ENCODE peak calls at places on chromosome 3, in ten cellular contexts. F is H54, B is ELF-1, Z is suprapubic skin, J is GM04504, O is NCI-H1105, W is GM03348, Y is HFF-Myc, L is iris pigment epithelial cell, K is RPMI7951. G is an unnamed sample.

GRCh38 chr3:144466114-144466513 is 494.5 kb downstream of the DIPK2A start:
- DNase-seq in F (no peak), B (no peak), Z (no peak), J (no peak), O (no peak), W (no peak), Y (no peak), L (no peak), K (no peak), G (no peak)

GRCh38 chr3:16511561-16512434 is 1.7 kb downstream of the RFTN1 start:
- DNase-seq in F (peak), B (no peak), Z (peak), J (peak), O (no peak), W (peak), Y (no peak), L (peak), K (peak), G (peak)

GRCh38 chr3:183810643-183811594 is 14.5 kb downstream of the MAP6D1 start:
- DNase-seq in F (no peak), B (no peak), Z (peak), J (no peak), O (no peak), W (no peak), Y (no peak), L (no peak), K (no peak), G (no peak)

GRCh38 chr3:140686128-140686527 is 8.3 kb downstream of the TRIM42 start:
- DNase-seq in F (no peak), B (no peak), Z (no peak), J (no peak), O (no peak), W (no peak), Y (no peak), L (no peak), K (no peak), G (no peak)

GRCh38 chr3:151686257-151686656 is 47.5 kb upstream of the AADACL2 start:
- DNase-seq in F (no peak), B (no peak), Z (no peak), J (no peak), O (no peak), W (no peak), Y (no peak), L (no peak), K (peak), G (no peak)

GRCh38 chr3:4060064-4060463 is 243.1 kb upstream of the SETMAR start:
- DNase-seq in F (peak), B (no peak), Z (no peak), J (no peak), O (no peak), W (no peak), Y (no peak), L (peak), K (no peak), G (no peak)

GRCh38 chr3:52531636-52532516 is 1.8 kb downstream of the NT5DC2 start:
- DNase-seq in F (peak), B (no peak), Z (peak), J (no peak), O (no peak), W (no peak), Y (no peak), L (no peak), K (no peak), G (no peak)

GRCh38 chr3:49377483-49377882 is 19.3 kb upstream of the GPX1 start:
- DNase-seq in F (no peak), B (no peak), Z (no peak), J (no peak), O (no peak), W (no peak), Y (no peak), L (peak), K (peak), G (no peak)

GRCh38 chr3:134625462-134625861 is 25.4 kb downstream of the KY start:
- DNase-seq in F (no peak), B (no peak), Z (no peak), J (no peak), O (no peak), W (no peak), Y (no peak), L (no peak), K (no peak), G (no peak)

GRCh38 chr3:128878556-128879124 is 780 bp upstream of the ACAD9 start:
- DNase-seq in F (peak), B (peak), Z (no peak), J (peak), O (no peak), W (peak), Y (no peak), L (peak), K (peak), G (peak)

GRCh38 chr3:194062825-194063224 is 73.1 kb upstream of the HES1 start:
- DNase-seq in F (no peak), B (no peak), Z (no peak), J (no peak), O (peak), W (no peak), Y (no peak), L (no peak), K (no peak), G (no peak)

GRCh38 chr3:13231781-13232515 is 158.7 kb upstream of the IQSEC1 start:
- DNase-seq in F (no peak), B (no peak), Z (no peak), J (no peak), O (no peak), W (no peak), Y (no peak), L (no peak), K (peak), G (peak)

GRCh38 chr3:34782876-34783275 is 856.4 kb upstream of the ARPP21 start:
- DNase-seq in F (no peak), B (no peak), Z (no peak), J (no peak), O (no peak), W (no peak), Y (no peak), L (no peak), K (no peak), G (no peak)

GRCh38 chr3:130378677-130379191 is 33.3 kb downstream of the COL6A5 start:
- DNase-seq in F (no peak), B (no peak), Z (no peak), J (no peak), O (no peak), W (no peak), Y (no peak), L (peak), K (no peak), G (no peak)

GRCh38 chr3:98920166-98920565 is 18.7 kb upstream of the DCBLD2 start:
- DNase-seq in F (no peak), B (no peak), Z (no peak), J (no peak), O (no peak), W (no peak), Y (no peak), L (peak), K (no peak), G (no peak)

GRCh38 chr3:156149781-156150375 is 29.5 kb downstream of the KCNAB1 start:
- DNase-seq in F (no peak), B (no peak), Z (no peak), J (no peak), O (no peak), W (no peak), Y (no peak), L (no peak), K (no peak), G (peak)

GRCh38 chr3:49313902-49314676 is 25.8 kb downstream of the USP4 start:
- DNase-seq in F (no peak), B (no peak), Z (no peak), J (no peak), O (no peak), W (no peak), Y (no peak), L (peak), K (no peak), G (no peak)

GRCh38 chr3:132549890-132550578 is 47.0 kb upstream of the ACKR4 start:
- DNase-seq in F (peak), B (no peak), Z (no peak), J (peak), O (no peak), W (peak), Y (no peak), L (peak), K (peak), G (no peak)

GRCh38 chr3:28765194-28765593 is 416.6 kb upstream of the AZI2 start:
- DNase-seq in F (no peak), B (no peak), Z (no peak), J (no peak), O (no peak), W (no peak), Y (no peak), L (no peak), K (no peak), G (no peak)

GRCh38 chr3:63324621-63325020 is 46.5 kb downstream of the SYNPR start:
- DNase-seq in F (no peak), B (no peak), Z (no peak), J (no peak), O (no peak), W (no peak), Y (no peak), L (no peak), K (no peak), G (no peak)

GRCh38 chr3:43995078-43995928 is 246.4 kb upstream of the TOPAZ1 start:
- DNase-seq in F (peak), B (peak), Z (no peak), J (no peak), O (peak), W (peak), Y (no peak), L (peak), K (peak), G (peak)

GRCh38 chr3:143885803-143886427 is 37.6 kb upstream of the SLC9A9 start:
- DNase-seq in F (no peak), B (peak), Z (no peak), J (peak), O (peak), W (peak), Y (peak), L (peak), K (peak), G (peak)

GRCh38 chr3:32892625-32893598 is 58.5 kb upstream of the CCR4 start:
- DNase-seq in F (no peak), B (no peak), Z (no peak), J (no peak), O (no peak), W (no peak), Y (no peak), L (no peak), K (no peak), G (no peak)

GRCh38 chr3:112582242-112582874 is 20.5 kb downstream of the SLC35A5 start:
- DNase-seq in F (no peak), B (no peak), Z (no peak), J (peak), O (peak), W (peak), Y (no peak), L (peak), K (peak), G (peak)

GRCh38 chr3:133820889-133821675 is 15.5 kb downstream of the SRPRB start:
- DNase-seq in F (no peak), B (no peak), Z (no peak), J (no peak), O (no peak), W (no peak), Y (no peak), L (no peak), K (no peak), G (no peak)

GRCh38 chr3:142087676-142088075 is 61.7 kb downstream of the TFDP2 start:
- DNase-seq in F (no peak), B (no peak), Z (no peak), J (peak), O (no peak), W (peak), Y (peak), L (peak), K (peak), G (no peak)

GRCh38 chr3:155870945-155871745 is 695 bp downstream of the GMPS start:
- DNase-seq in F (peak), B (peak), Z (peak), J (no peak), O (peak), W (peak), Y (no peak), L (peak), K (peak), G (peak)

G was measured in left kidney.